ENCODE peak calls at places on chromosomes 2 and 18, in nine cellular contexts. One of them, this sample, is unnamed. For H3K4me1, the result is how much of the 10 kb centered on the place peaks cover.

GRCh38 chr2:1572638-1573037 is 159.4 kb downstream of the TPO start:
- DNase-seq in HCT116: no peak
- DNase-seq in CD8-positive, alpha-beta memory T cell: no peak
- DNase-seq in neuronal stem cell: no peak
- DNase-seq in GM23248: peak
- DNase-seq in spleen: no peak
- DNase-seq in tibial nerve: peak
- DNase-seq in CD8-positive, alpha-beta T cell: no peak
- DNase-seq in K562: no peak
- DNase-seq in this sample: peak

GRCh38 chr2:191790737-191791136 is 56.2 kb downstream of the CAVIN2 start:
- DNase-seq in HCT116: no peak
- DNase-seq in CD8-positive, alpha-beta memory T cell: no peak
- DNase-seq in neuronal stem cell: no peak
- DNase-seq in GM23248: no peak
- DNase-seq in spleen: no peak
- DNase-seq in tibial nerve: no peak
- DNase-seq in CD8-positive, alpha-beta T cell: no peak
- DNase-seq in K562: no peak
- DNase-seq in this sample: peak

GRCh38 chr2:11802782-11803191 is 56.4 kb downstream of the LPIN1 start:
- DNase-seq in HCT116: no peak
- DNase-seq in CD8-positive, alpha-beta memory T cell: no peak
- DNase-seq in neuronal stem cell: no peak
- DNase-seq in GM23248: peak
- DNase-seq in spleen: no peak
- DNase-seq in tibial nerve: no peak
- DNase-seq in CD8-positive, alpha-beta T cell: no peak
- DNase-seq in K562: no peak
- DNase-seq in this sample: no peak

GRCh38 chr2:240505946-240506345 is 51.8 kb downstream of the ANKMY1 start:
- DNase-seq in HCT116: no peak
- DNase-seq in CD8-positive, alpha-beta memory T cell: no peak
- DNase-seq in neuronal stem cell: no peak
- DNase-seq in GM23248: no peak
- DNase-seq in spleen: peak
- DNase-seq in tibial nerve: no peak
- DNase-seq in CD8-positive, alpha-beta T cell: no peak
- DNase-seq in K562: no peak
- DNase-seq in this sample: no peak

GRCh38 chr2:113978524-113979171 is 88.8 kb downstream of the ACTR3 start:
- DNase-seq in HCT116: no peak
- DNase-seq in CD8-positive, alpha-beta memory T cell: no peak
- DNase-seq in neuronal stem cell: no peak
- DNase-seq in GM23248: no peak
- DNase-seq in spleen: no peak
- DNase-seq in tibial nerve: no peak
- DNase-seq in CD8-positive, alpha-beta T cell: no peak
- DNase-seq in K562: no peak
- DNase-seq in this sample: no peak

GRCh38 chr2:110865188-110865587 is 132.8 kb downstream of the ACOXL start:
- DNase-seq in HCT116: no peak
- DNase-seq in CD8-positive, alpha-beta memory T cell: no peak
- DNase-seq in neuronal stem cell: no peak
- DNase-seq in GM23248: no peak
- DNase-seq in spleen: no peak
- DNase-seq in tibial nerve: no peak
- DNase-seq in CD8-positive, alpha-beta T cell: no peak
- DNase-seq in K562: no peak
- DNase-seq in this sample: no peak

GRCh38 chr2:147051248-147051647 is 793.6 kb upstream of the ACVR2A start:
- DNase-seq in HCT116: no peak
- DNase-seq in CD8-positive, alpha-beta memory T cell: no peak
- DNase-seq in neuronal stem cell: no peak
- DNase-seq in GM23248: peak
- DNase-seq in spleen: no peak
- DNase-seq in tibial nerve: no peak
- DNase-seq in CD8-positive, alpha-beta T cell: no peak
- DNase-seq in K562: no peak
- DNase-seq in this sample: peak

GRCh38 chr2:104120144-104120543 is 733.8 kb upstream of the POU3F3 start:
- DNase-seq in HCT116: no peak
- DNase-seq in CD8-positive, alpha-beta memory T cell: no peak
- DNase-seq in neuronal stem cell: no peak
- DNase-seq in GM23248: no peak
- DNase-seq in spleen: no peak
- DNase-seq in tibial nerve: no peak
- DNase-seq in CD8-positive, alpha-beta T cell: no peak
- DNase-seq in K562: no peak
- DNase-seq in this sample: no peak

GRCh38 chr2:30185175-30185574 is 38.4 kb downstream of the YPEL5 start:
- DNase-seq in HCT116: no peak
- DNase-seq in CD8-positive, alpha-beta memory T cell: no peak
- DNase-seq in neuronal stem cell: no peak
- DNase-seq in GM23248: peak
- DNase-seq in spleen: no peak
- DNase-seq in tibial nerve: no peak
- DNase-seq in CD8-positive, alpha-beta T cell: no peak
- DNase-seq in K562: no peak
- DNase-seq in this sample: peak

GRCh38 chr2:95264626-95265025 is 9.6 kb upstream of the PROM2 start:
- DNase-seq in HCT116: no peak
- DNase-seq in CD8-positive, alpha-beta memory T cell: no peak
- DNase-seq in neuronal stem cell: no peak
- DNase-seq in GM23248: peak
- DNase-seq in spleen: no peak
- DNase-seq in tibial nerve: no peak
- DNase-seq in CD8-positive, alpha-beta T cell: no peak
- DNase-seq in K562: no peak
- DNase-seq in this sample: peak

GRCh38 chr18:26091047-26091630 is 726 bp upstream of the SS18 start:
- DNase-seq in HCT116: peak
- DNase-seq in CD8-positive, alpha-beta memory T cell: no peak
- DNase-seq in neuronal stem cell: no peak
- DNase-seq in GM23248: peak
- DNase-seq in spleen: no peak
- DNase-seq in tibial nerve: peak
- DNase-seq in CD8-positive, alpha-beta T cell: no peak
- DNase-seq in K562: peak
- DNase-seq in this sample: peak

GRCh38 chr2:26058390-26058789 is 24.5 kb downstream of the RAB10 start:
- DNase-seq in HCT116: no peak
- DNase-seq in CD8-positive, alpha-beta memory T cell: no peak
- DNase-seq in neuronal stem cell: no peak
- DNase-seq in GM23248: no peak
- DNase-seq in spleen: no peak
- DNase-seq in tibial nerve: no peak
- DNase-seq in CD8-positive, alpha-beta T cell: no peak
- DNase-seq in K562: no peak
- DNase-seq in this sample: no peak

GRCh38 chr2:159497256-159497655 is 119.1 kb downstream of the BAZ2B start:
- DNase-seq in HCT116: peak
- DNase-seq in CD8-positive, alpha-beta memory T cell: no peak
- DNase-seq in neuronal stem cell: no peak
- DNase-seq in GM23248: peak
- DNase-seq in spleen: no peak
- DNase-seq in tibial nerve: peak
- DNase-seq in CD8-positive, alpha-beta T cell: no peak
- DNase-seq in K562: peak
- DNase-seq in this sample: peak

GRCh38 chr2:195758846-195759245 is 101.8 kb downstream of the SLC39A10 start:
- DNase-seq in HCT116: no peak
- DNase-seq in CD8-positive, alpha-beta memory T cell: no peak
- DNase-seq in neuronal stem cell: no peak
- DNase-seq in GM23248: no peak
- DNase-seq in spleen: no peak
- DNase-seq in tibial nerve: no peak
- DNase-seq in CD8-positive, alpha-beta T cell: no peak
- DNase-seq in K562: no peak
- DNase-seq in this sample: no peak

GRCh38 chr2:158907926-158908462 is 60.4 kb upstream of the TANC1 start:
- DNase-seq in HCT116: no peak
- DNase-seq in CD8-positive, alpha-beta memory T cell: no peak
- DNase-seq in neuronal stem cell: no peak
- DNase-seq in GM23248: no peak
- DNase-seq in spleen: no peak
- DNase-seq in tibial nerve: no peak
- DNase-seq in CD8-positive, alpha-beta T cell: no peak
- DNase-seq in K562: no peak
- DNase-seq in this sample: no peak

GRCh38 chr2:285506-285905 is 2.4 kb downstream of the ALKAL2 start:
- DNase-seq in HCT116: no peak
- DNase-seq in CD8-positive, alpha-beta memory T cell: no peak
- DNase-seq in neuronal stem cell: no peak
- DNase-seq in GM23248: peak
- DNase-seq in spleen: no peak
- DNase-seq in tibial nerve: no peak
- DNase-seq in CD8-positive, alpha-beta T cell: no peak
- DNase-seq in K562: no peak
- DNase-seq in this sample: peak

GRCh38 chr2:188788621-188789020 is 185.6 kb upstream of the COL3A1 start:
- DNase-seq in HCT116: peak
- DNase-seq in CD8-positive, alpha-beta memory T cell: no peak
- DNase-seq in neuronal stem cell: no peak
- DNase-seq in GM23248: peak
- DNase-seq in spleen: no peak
- DNase-seq in tibial nerve: peak
- DNase-seq in CD8-positive, alpha-beta T cell: no peak
- DNase-seq in K562: no peak
- DNase-seq in this sample: peak

GRCh38 chr18:68764016-68764415 is 33.9 kb upstream of the CCDC102B start:
- DNase-seq in HCT116: no peak
- DNase-seq in CD8-positive, alpha-beta memory T cell: no peak
- DNase-seq in neuronal stem cell: no peak
- DNase-seq in GM23248: peak
- DNase-seq in spleen: no peak
- DNase-seq in tibial nerve: no peak
- DNase-seq in CD8-positive, alpha-beta T cell: no peak
- DNase-seq in K562: no peak
- DNase-seq in this sample: peak

GRCh38 chr2:37449686-37450392 is 105.4 kb downstream of the QPCT start:
- DNase-seq in HCT116: no peak
- DNase-seq in CD8-positive, alpha-beta memory T cell: no peak
- DNase-seq in neuronal stem cell: no peak
- DNase-seq in GM23248: no peak
- DNase-seq in spleen: no peak
- DNase-seq in tibial nerve: no peak
- DNase-seq in CD8-positive, alpha-beta T cell: no peak
- DNase-seq in K562: no peak
- DNase-seq in this sample: no peak

GRCh38 chr2:10566021-10566420 is 117.9 kb upstream of the ODC1 start:
- DNase-seq in HCT116: no peak
- DNase-seq in CD8-positive, alpha-beta memory T cell: no peak
- DNase-seq in neuronal stem cell: no peak
- DNase-seq in GM23248: peak
- DNase-seq in spleen: no peak
- DNase-seq in tibial nerve: no peak
- DNase-seq in CD8-positive, alpha-beta T cell: no peak
- DNase-seq in K562: no peak
- DNase-seq in this sample: no peak
- H3K4me1 ChIP-seq in HCT116: under half
- H3K4me1 ChIP-seq in CD8-positive, alpha-beta memory T cell: under half
- H3K4me1 ChIP-seq in neuronal stem cell: under half
- H3K4me1 ChIP-seq in GM23248: under half
- H3K4me1 ChIP-seq in spleen: under half
- H3K4me1 ChIP-seq in tibial nerve: under half
- H3K4me1 ChIP-seq in CD8-positive, alpha-beta T cell: under half
- H3K4me1 ChIP-seq in K562: under half
- H3K4me1 ChIP-seq in this sample: under half

GRCh38 chr18:22934789-22935188 is 1.7 kb downstream of the RBBP8 start:
- DNase-seq in HCT116: no peak
- DNase-seq in CD8-positive, alpha-beta memory T cell: no peak
- DNase-seq in neuronal stem cell: no peak
- DNase-seq in GM23248: no peak
- DNase-seq in spleen: no peak
- DNase-seq in tibial nerve: no peak
- DNase-seq in CD8-positive, alpha-beta T cell: no peak
- DNase-seq in K562: no peak
- DNase-seq in this sample: no peak
- H3K4me3 ChIP-seq in HCT116: peak
- H3K4me3 ChIP-seq in CD8-positive, alpha-beta memory T cell: no peak
- H3K4me3 ChIP-seq in neuronal stem cell: peak
- H3K4me3 ChIP-seq in GM23248: no peak
- H3K4me3 ChIP-seq in spleen: no peak
- H3K4me3 ChIP-seq in tibial nerve: no peak
- H3K4me3 ChIP-seq in CD8-positive, alpha-beta T cell: no peak
- H3K4me3 ChIP-seq in K562: peak
- H3K4me3 ChIP-seq in this sample: no peak

GRCh38 chr2:239296020-239296932 is 104.5 kb downstream of the HDAC4 start:
- DNase-seq in HCT116: no peak
- DNase-seq in CD8-positive, alpha-beta memory T cell: peak
- DNase-seq in neuronal stem cell: no peak
- DNase-seq in GM23248: no peak
- DNase-seq in spleen: peak
- DNase-seq in tibial nerve: no peak
- DNase-seq in CD8-positive, alpha-beta T cell: no peak
- DNase-seq in K562: no peak
- DNase-seq in this sample: no peak
- H3K4me1 ChIP-seq in HCT116: under half
- H3K4me1 ChIP-seq in CD8-positive, alpha-beta memory T cell: half or more
- H3K4me1 ChIP-seq in neuronal stem cell: under half
- H3K4me1 ChIP-seq in GM23248: under half
- H3K4me1 ChIP-seq in spleen: half or more
- H3K4me1 ChIP-seq in tibial nerve: half or more
- H3K4me1 ChIP-seq in CD8-positive, alpha-beta T cell: half or more
- H3K4me1 ChIP-seq in K562: under half
- H3K4me1 ChIP-seq in this sample: under half

GRCh38 chr2:226776104-226776503 is 23.5 kb downstream of the IRS1 start:
- DNase-seq in HCT116: no peak
- DNase-seq in CD8-positive, alpha-beta memory T cell: no peak
- DNase-seq in neuronal stem cell: no peak
- DNase-seq in GM23248: no peak
- DNase-seq in spleen: no peak
- DNase-seq in tibial nerve: no peak
- DNase-seq in CD8-positive, alpha-beta T cell: no peak
- DNase-seq in K562: no peak
- DNase-seq in this sample: no peak

GRCh38 chr2:226773291-226773690 is 26.3 kb downstream of the IRS1 start:
- DNase-seq in HCT116: no peak
- DNase-seq in CD8-positive, alpha-beta memory T cell: no peak
- DNase-seq in neuronal stem cell: no peak
- DNase-seq in GM23248: peak
- DNase-seq in spleen: no peak
- DNase-seq in tibial nerve: no peak
- DNase-seq in CD8-positive, alpha-beta T cell: no peak
- DNase-seq in K562: no peak
- DNase-seq in this sample: peak

GRCh38 chr2:226775032-226775509 is 24.5 kb downstream of the IRS1 start:
- DNase-seq in HCT116: no peak
- DNase-seq in CD8-positive, alpha-beta memory T cell: no peak
- DNase-seq in neuronal stem cell: no peak
- DNase-seq in GM23248: no peak
- DNase-seq in spleen: no peak
- DNase-seq in tibial nerve: no peak
- DNase-seq in CD8-positive, alpha-beta T cell: no peak
- DNase-seq in K562: no peak
- DNase-seq in this sample: no peak

GRCh38 chr2:226781471-226781870 is 18.1 kb downstream of the IRS1 start:
- DNase-seq in HCT116: no peak
- DNase-seq in CD8-positive, alpha-beta memory T cell: no peak
- DNase-seq in neuronal stem cell: no peak
- DNase-seq in GM23248: no peak
- DNase-seq in spleen: no peak
- DNase-seq in tibial nerve: no peak
- DNase-seq in CD8-positive, alpha-beta T cell: no peak
- DNase-seq in K562: no peak
- DNase-seq in this sample: peak

GRCh38 chr2:226777611-226778010 is 22.0 kb downstream of the IRS1 start:
- DNase-seq in HCT116: no peak
- DNase-seq in CD8-positive, alpha-beta memory T cell: no peak
- DNase-seq in neuronal stem cell: no peak
- DNase-seq in GM23248: no peak
- DNase-seq in spleen: no peak
- DNase-seq in tibial nerve: no peak
- DNase-seq in CD8-positive, alpha-beta T cell: no peak
- DNase-seq in K562: no peak
- DNase-seq in this sample: no peak
- H3K4me3 ChIP-seq in HCT116: no peak
- H3K4me3 ChIP-seq in CD8-positive, alpha-beta memory T cell: no peak
- H3K4me3 ChIP-seq in neuronal stem cell: no peak
- H3K4me3 ChIP-seq in GM23248: no peak
- H3K4me3 ChIP-seq in spleen: no peak
- H3K4me3 ChIP-seq in tibial nerve: no peak
- H3K4me3 ChIP-seq in CD8-positive, alpha-beta T cell: no peak
- H3K4me3 ChIP-seq in K562: no peak
- H3K4me3 ChIP-seq in this sample: no peak